ENCODE peak calls at places on chromosomes 2 and 18, in four cellular contexts. Z is K562, D is GM12878, M is HepG2. U is an unnamed sample.

GRCh38 chr2:220994841-220995240 is 577.3 kb downstream of the EPHA4 start:
- DNase-seq in Z (no peak), D (no peak), M (no peak), U (no peak)

GRCh38 chr2:27262379-27263286 is at the start of gene SLC30A3:
- DNase-seq in D (no peak), M (no peak), Z (peak; percentile 99), U (peak; percentile 97)

GRCh38 chr2:237603718-237604362 is 13.3 kb upstream of the RAB17 start:
- DNase-seq in M (peak; percentile 40), Z (no peak), D (peak; percentile 35), U (no peak)

GRCh38 chr2:239316562-239317465 is 84.0 kb downstream of the HDAC4 start:
- DNase-seq in Z (peak; percentile 74), M (no peak), D (no peak), U (no peak)

GRCh38 chr2:42223822-42224268 is 54.7 kb downstream of the EML4 start:
- DNase-seq in Z (no peak), D (no peak), M (no peak), U (no peak)

GRCh38 chr2:171522804-171523338 is 597 bp downstream of the CYBRD1 start:
- DNase-seq in M (no peak), Z (peak; percentile 75), D (no peak), U (no peak)

GRCh38 chr2:3223080-3223923 is 154.3 kb downstream of the EIPR1 start:
- DNase-seq in D (peak; percentile 91), M (no peak), Z (no peak), U (no peak)

GRCh38 chr18:14769381-14769780 is 21.4 kb downstream of the ANKRD30B start:
- DNase-seq in Z (no peak), M (no peak), D (no peak), U (no peak)

GRCh38 chr2:241115361-241115760 is 13.3 kb upstream of the MTERF4 start:
- DNase-seq in D (no peak), M (no peak), Z (no peak), U (no peak)

GRCh38 chr2:201794261-201794660 is 12.1 kb upstream of the CDK15 start:
- DNase-seq in D (no peak), Z (no peak), M (no peak), U (no peak)

GRCh38 chr2:8628870-8629209 is 53.0 kb upstream of the ID2 start:
- DNase-seq in M (no peak), Z (no peak), D (no peak), U (no peak)

GRCh38 chr2:216316743-216317142 is 55.5 kb downstream of the MARCHF4 start:
- DNase-seq in M (no peak), D (no peak), Z (no peak), U (no peak)

GRCh38 chr18:46299465-46300004 is 195.3 kb downstream of the HAUS1 start:
- DNase-seq in D (no peak), Z (no peak), M (no peak), U (no peak)

DNA sequence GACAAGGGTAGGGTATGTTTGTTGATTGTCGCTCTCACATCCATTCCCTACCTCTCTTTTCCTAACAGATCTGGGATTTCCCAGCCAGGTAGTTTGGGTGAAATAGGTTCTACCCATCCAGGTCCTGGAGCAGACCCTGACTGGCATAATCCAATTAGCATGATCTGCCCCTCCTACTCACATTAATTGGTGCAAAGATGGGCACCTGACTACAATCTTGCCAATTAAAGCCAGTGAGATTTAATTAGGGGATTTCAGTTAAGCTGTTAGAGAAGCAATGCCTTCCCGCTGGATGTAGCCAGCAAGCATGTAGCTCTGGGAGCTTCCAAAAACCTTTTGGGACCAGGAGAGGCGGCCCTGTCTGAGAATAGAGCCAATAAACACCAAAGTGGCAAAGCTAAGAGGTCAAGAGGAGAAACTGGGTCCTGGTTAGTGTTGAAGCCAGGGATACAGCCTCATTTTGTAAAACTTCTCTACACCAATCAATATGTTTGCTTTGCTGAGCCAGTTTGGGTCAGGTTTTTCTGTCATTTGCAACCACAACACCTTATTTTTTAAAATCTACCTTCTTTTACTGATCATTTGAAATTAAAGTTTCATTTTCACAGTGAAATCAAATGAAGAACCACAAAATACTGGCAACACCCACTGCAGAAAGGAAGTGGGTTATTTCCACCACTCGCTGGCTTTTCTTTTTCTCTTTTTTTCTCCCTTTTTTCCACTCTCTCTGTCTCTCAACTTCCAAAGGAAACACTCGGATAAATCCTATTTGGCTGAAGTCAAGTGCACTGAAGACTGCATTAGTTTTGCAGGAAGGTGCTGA is 3.2 kb upstream of the TTC39C start:
- DNase-seq in M (no peak), D (no peak), Z (no peak), U (no peak)
- TF ChIP-seq SMC3 in M (no peak), D (no peak), Z (no peak), U (no peak)

GRCh38 chr2:197096649-197097048 is 170.1 kb upstream of the PGAP1 start:
- DNase-seq in D (no peak), M (no peak), Z (no peak), U (peak; percentile 36)

GRCh38 chr2:197092431-197092830 is 165.9 kb upstream of the PGAP1 start:
- DNase-seq in M (no peak), Z (no peak), D (no peak), U (peak; percentile 46)

GRCh38 chr2:197102202-197102601 is 175.7 kb upstream of the PGAP1 start:
- DNase-seq in D (no peak), Z (no peak), M (no peak), U (no peak)

GRCh38 chr2:197101519-197101918 is 175.0 kb upstream of the PGAP1 start:
- DNase-seq in D (no peak), Z (no peak), M (no peak), U (no peak)

DNA sequence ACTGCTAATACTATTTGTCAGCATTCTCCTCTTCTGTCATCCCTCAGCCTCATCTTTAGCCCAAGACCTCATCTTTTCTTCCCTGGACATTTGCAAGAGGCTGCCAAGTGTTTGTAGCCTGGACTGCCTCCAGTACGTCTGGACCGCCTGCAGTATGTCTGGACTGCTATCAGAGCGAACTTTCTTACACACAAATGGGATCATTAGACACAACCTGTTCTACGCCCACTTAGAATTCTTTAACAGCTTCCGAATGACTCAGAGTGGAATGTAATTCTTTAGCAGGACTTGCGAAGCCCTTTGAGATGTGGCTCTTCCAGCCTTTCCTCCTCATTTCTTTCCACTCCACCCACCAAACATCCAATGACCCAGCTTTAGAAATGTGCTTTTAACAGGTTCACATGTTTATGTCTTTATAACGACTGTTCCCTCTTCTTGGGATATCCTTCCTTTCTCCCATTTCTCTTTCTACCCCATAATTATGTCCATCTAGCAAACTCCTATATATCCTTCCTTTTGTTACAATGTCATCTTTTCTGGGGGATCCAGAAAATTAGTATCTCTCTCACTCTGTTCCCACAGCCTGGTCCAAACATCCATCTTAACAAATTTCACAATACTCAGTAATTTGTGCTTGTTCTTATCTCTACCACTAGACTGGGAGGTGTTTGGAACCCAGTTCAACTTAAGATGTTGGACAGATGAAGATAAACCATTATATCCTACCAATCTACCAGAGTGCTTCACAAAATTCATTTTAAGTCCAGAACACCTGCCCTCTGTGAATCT is 171.3 kb upstream of the PGAP1 start:
- DNase-seq in D (no peak), M (no peak), Z (no peak), U (no peak)
- TF ChIP-seq GABPA in D (no peak), M (no peak), Z (no peak), U (no peak)

DNA sequence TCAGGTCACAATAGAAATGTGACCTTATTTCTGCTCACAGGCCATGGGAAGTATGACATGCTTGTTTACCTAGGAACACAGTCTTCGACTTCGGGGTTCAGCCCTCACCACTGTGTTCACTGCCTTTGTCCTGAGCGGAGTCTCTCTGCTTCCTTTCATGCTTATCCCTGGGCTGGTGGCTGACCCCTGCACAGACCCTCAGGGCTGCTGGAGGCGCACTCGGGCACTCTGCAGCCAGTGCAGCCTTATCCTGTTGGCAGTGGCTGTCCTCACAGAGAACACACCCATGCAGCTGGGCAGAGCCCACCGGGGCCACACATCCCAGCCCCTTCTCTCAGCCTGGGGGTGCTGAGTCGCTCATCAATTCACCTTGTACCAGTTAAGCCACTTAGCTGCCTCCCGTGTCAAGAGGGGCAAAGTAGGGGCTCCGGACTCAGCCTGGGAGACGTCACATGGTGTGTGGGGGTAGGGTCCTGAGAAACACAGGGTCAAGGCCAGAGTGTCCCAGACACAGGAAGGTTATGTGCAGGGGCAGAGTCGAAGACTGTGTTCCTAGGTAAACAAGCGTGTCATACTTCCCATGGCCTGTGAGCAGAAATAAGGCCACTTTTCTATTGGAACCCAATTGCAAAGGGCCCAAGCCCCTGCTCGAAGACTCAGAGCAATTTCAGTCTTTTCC is 107.5 kb downstream of the FAM210A start:
- DNase-seq in Z (no peak), M (no peak), D (no peak), U (no peak)
- TF ChIP-seq SMC3 in Z (no peak), M (no peak), D (no peak), U (no peak)

DNA sequence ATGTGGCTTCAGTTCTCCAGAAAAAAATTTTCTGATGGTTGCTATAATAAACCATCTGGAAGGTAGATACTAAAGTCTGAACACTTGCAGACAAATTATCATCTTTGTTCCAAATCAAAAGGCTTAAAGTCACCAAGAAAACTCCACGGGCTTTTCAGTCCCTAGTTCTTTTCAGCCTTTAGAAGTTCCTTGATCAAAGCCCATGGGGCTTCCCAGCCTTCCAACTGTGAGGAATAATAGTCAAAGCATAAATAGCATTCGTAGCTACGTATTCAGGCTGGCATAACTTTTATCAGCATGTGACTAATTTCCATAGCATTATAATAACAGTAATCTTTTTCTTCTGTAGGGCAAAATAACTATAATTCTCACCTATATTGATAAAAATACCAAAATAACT is 13.9 kb downstream of the SCG2 start:
- DNase-seq in M (no peak), D (no peak), Z (no peak), U (no peak)
- TF ChIP-seq GABPA in M (no peak), D (no peak), Z (no peak), U (no peak)